ENCODE peak calls at places on chromosomes 1 and 21, in eight cellular contexts. X is left lung, V is Calu3, U is epithelial cell of esophagus, H is lower leg skin, Y is lung, G is thoracic aorta, B is breast epithelium. W is an unnamed sample.

GRCh38 chr1:162916821-162917613 is 56.0 kb upstream of the CCDC190 start:
- DNase-seq in X (no peak), V (no peak), U (no peak), H (no peak), Y (no peak), G (no peak), B (no peak), W (no peak)

GRCh38 chr1:222053790-222054294 is 312.0 kb upstream of the DUSP10 start:
- DNase-seq in X (no peak), V (no peak), U (no peak), H (no peak), Y (no peak), G (no peak), B (no peak), W (no peak)

GRCh38 chr1:117886101-117886795 is 43.2 kb downstream of the GDAP2 start:
- DNase-seq in X (no peak), V (no peak), U (peak), H (no peak), Y (no peak), G (no peak), B (no peak), W (no peak)

GRCh38 chr1:116433283-116434257 is 60.5 kb downstream of the ATP1A1 start:
- DNase-seq in X (no peak), V (peak), U (peak), H (no peak), Y (no peak), G (no peak), B (no peak), W (no peak)

GRCh38 chr1:154534263-154534844 is 24.1 kb downstream of the UBE2Q1 start:
- DNase-seq in X (no peak), V (peak), U (peak), H (no peak), Y (no peak), G (no peak), B (no peak), W (no peak)

GRCh38 chr1:175497501-175497900 is 245.9 kb downstream of the TNR start:
- DNase-seq in X (no peak), V (no peak), U (no peak), H (no peak), Y (no peak), G (no peak), B (no peak), W (no peak)

GRCh38 chr21:36806103-36806502 is 107.2 kb downstream of the SIM2 start:
- DNase-seq in X (no peak), V (no peak), U (no peak), H (no peak), Y (no peak), G (no peak), B (no peak), W (no peak)

GRCh38 chr1:24921938-24922662 is 8.0 kb downstream of the RUNX3 start:
- DNase-seq in X (no peak), V (no peak), U (no peak), H (no peak), Y (no peak), G (no peak), B (no peak), W (no peak)

GRCh38 chr1:7470904-7471638 is 300.0 kb upstream of the VAMP3 start:
- DNase-seq in X (peak), V (peak), U (peak), H (peak), Y (peak), G (peak), B (peak), W (no peak)

GRCh38 chr1:37455516-37455915 is 18.9 kb upstream of the ZC3H12A start:
- DNase-seq in X (no peak), V (no peak), U (no peak), H (no peak), Y (no peak), G (no peak), B (no peak), W (no peak)

GRCh38 chr21:15455819-15456462 is 273.8 kb upstream of the USP25 start:
- DNase-seq in X (peak), V (no peak), U (no peak), H (no peak), Y (no peak), G (no peak), B (no peak), W (no peak)

GRCh38 chr1:69258842-69259241 is 308.9 kb upstream of the LRRC7 start:
- DNase-seq in X (no peak), V (no peak), U (no peak), H (no peak), Y (no peak), G (no peak), B (no peak), W (no peak)

GRCh38 chr1:155183775-155184221 is 10.1 kb downstream of the TRIM46 start:
- DNase-seq in X (no peak), V (no peak), U (no peak), H (no peak), Y (no peak), G (no peak), B (no peak), W (no peak)

GRCh38 chr1:150558761-150559626 is 9.8 kb downstream of the ADAMTSL4 start:
- DNase-seq in X (peak), V (no peak), U (no peak), H (no peak), Y (no peak), G (no peak), B (no peak), W (no peak)

GRCh38 chr1:154788241-154788870 is 81.7 kb downstream of the KCNN3 start:
- DNase-seq in X (no peak), V (no peak), U (no peak), H (no peak), Y (no peak), G (no peak), B (no peak), W (no peak)

GRCh38 chr1:157992031-157992568 is 1.3 kb upstream of the KIRREL1 start:
- DNase-seq in X (no peak), V (peak), U (peak), H (peak), Y (peak), G (no peak), B (no peak), W (peak)

GRCh38 chr1:101139130-101139529 is 97.7 kb upstream of the S1PR1 start:
- DNase-seq in X (no peak), V (no peak), U (no peak), H (no peak), Y (no peak), G (no peak), B (no peak), W (no peak)

GRCh38 chr21:25903599-25903998 is 168.8 kb downstream of the GABPA start:
- DNase-seq in X (no peak), V (no peak), U (no peak), H (no peak), Y (no peak), G (no peak), B (no peak), W (no peak)

GRCh38 chr1:188128761-188129160 is 1300.0 kb downstream of the PLA2G4A start:
- DNase-seq in X (no peak), V (no peak), U (peak), H (no peak), Y (no peak), G (no peak), B (no peak), W (no peak)

GRCh38 chr1:41618066-41618825 is 133.8 kb upstream of the EDN2 start:
- DNase-seq in X (peak), V (peak), U (peak), H (peak), Y (peak), G (no peak), B (peak), W (no peak)

GRCh38 chr1:7579016-7579415 is 192.1 kb upstream of the VAMP3 start:
- DNase-seq in X (peak), V (no peak), U (no peak), H (no peak), Y (no peak), G (no peak), B (peak), W (no peak)

GRCh38 chr1:35202048-35202719 is 9.2 kb upstream of the SFPQ start:
- DNase-seq in X (no peak), V (peak), U (peak), H (peak), Y (peak), G (peak), B (peak), W (peak)

GRCh38 chr1:213418268-213419068 is 367.4 kb downstream of the RPS6KC1 start:
- DNase-seq in X (no peak), V (no peak), U (no peak), H (no peak), Y (no peak), G (no peak), B (no peak), W (no peak)

GRCh38 chr1:84724128-84724860 is 34.0 kb upstream of the SSX2IP start:
- DNase-seq in X (peak), V (no peak), U (no peak), H (no peak), Y (no peak), G (no peak), B (no peak), W (no peak)

GRCh38 chr1:147700042-147700711 is 29.9 kb upstream of the ACP6 start:
- DNase-seq in X (no peak), V (peak), U (peak), H (peak), Y (peak), G (no peak), B (no peak), W (peak)

GRCh38 chr1:47993881-47994625 is 3.1 kb downstream of the TRABD2B start:
- DNase-seq in X (peak), V (no peak), U (no peak), H (no peak), Y (no peak), G (no peak), B (no peak), W (no peak)

GRCh38 chr1:14113841-14114567 is 414.0 kb downstream of the PRDM2 start:
- DNase-seq in X (no peak), V (no peak), U (peak), H (no peak), Y (peak), G (no peak), B (peak), W (peak)

GRCh38 chr1:192609110-192610079 is 26.6 kb upstream of the RGS13 start:
- DNase-seq in X (peak), V (no peak), U (no peak), H (peak), Y (peak), G (peak), B (no peak), W (no peak)

GRCh38 chr1:192615055-192615454 is 20.9 kb upstream of the RGS13 start:
- DNase-seq in X (no peak), V (no peak), U (no peak), H (no peak), Y (no peak), G (no peak), B (no peak), W (no peak)

GRCh38 chr1:192608671-192609070 is 27.3 kb upstream of the RGS13 start:
- DNase-seq in X (no peak), V (no peak), U (no peak), H (no peak), Y (no peak), G (no peak), B (no peak), W (no peak)

GRCh38 chr1:192607836-192608235 is 28.1 kb upstream of the RGS13 start:
- DNase-seq in X (no peak), V (no peak), U (no peak), H (no peak), Y (no peak), G (no peak), B (no peak), W (no peak)

DNA sequence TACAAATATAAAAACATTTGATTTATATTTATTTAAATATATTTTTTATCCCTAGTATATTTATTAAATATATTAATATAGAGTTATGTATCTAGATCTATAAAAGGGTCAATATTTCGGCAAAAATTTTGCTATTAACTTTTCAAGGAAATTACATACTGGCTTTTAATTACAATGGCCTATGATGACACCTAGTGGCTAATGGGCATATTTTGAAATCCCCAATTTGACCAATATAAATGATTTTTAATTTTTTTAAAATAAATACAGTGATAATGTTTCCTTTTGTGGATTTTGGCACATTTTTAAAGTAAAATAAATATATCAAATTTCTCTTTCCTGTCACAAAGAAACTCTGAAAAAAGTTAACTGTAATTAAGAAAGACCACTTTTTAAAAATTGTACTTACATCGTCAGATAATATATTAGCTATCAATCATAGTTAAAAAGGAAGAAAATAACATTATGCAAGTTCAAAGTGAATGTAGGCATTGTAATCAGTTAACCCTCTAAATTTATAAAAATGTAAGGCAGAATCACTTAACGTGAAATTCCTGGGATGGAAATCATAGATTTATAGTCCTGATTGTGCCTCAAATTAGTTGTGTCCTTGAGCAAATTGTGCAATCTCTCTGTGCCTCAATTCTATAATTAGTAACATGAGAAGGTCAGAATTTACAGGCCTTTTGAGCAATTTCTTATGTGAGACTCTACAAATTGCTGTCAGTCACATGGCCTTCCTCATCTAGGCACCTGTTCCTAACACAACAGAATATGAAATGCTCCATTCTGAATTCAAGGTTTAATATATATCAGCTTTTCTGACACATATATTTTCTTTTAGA is 25.6 kb upstream of the RGS13 start:
- DNase-seq in X (no peak), V (no peak), U (peak), H (no peak), Y (no peak), G (no peak), B (no peak), W (no peak)
- TF ChIP-seq CTCF in X (peak), V (peak), U (peak), H (no peak), Y (peak), G (peak), B (peak), W (peak)

DNA sequence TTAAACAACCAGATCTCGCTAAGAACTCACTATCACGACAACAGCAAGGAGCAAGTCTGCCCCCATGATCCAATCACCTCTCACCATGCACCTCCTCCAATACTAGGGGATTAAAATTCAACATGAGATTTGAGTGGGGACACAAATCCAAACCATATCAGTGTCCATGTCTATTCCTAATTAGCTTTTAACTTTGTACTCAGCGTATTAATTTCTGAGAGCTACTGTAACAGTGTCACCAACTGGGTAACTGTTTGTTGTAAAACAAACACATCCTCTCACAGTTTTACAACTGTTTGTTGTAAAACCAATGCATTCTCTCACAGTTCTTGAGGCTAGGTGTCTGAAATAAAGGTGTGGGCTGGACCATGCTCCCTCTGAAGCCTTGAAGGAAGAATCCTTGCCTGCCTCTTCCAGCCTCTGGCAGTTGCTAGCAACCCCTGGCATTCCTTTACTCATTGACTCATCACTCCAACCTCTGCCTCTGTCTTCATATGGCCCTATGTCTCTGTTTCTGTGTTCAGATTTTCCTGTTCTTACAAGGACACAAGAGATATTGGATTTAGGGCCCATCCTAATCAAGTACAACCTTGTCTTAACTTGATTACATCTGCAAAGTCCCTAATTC is 121.2 kb downstream of the LTN1 start:
- DNase-seq in X (no peak), V (no peak), U (peak), H (no peak), Y (no peak), G (no peak), B (no peak), W (no peak)
- TF ChIP-seq CTCF in X (no peak), V (no peak), U (no peak), H (no peak), Y (no peak), G (no peak), B (no peak), W (no peak)

GRCh38 chr1:192550922-192551534 is 24.5 kb upstream of the RGS1 start:
- DNase-seq in X (no peak), V (no peak), U (peak), H (no peak), Y (no peak), G (no peak), B (no peak), W (no peak)
- TF ChIP-seq CTCF in X (no peak), V (no peak), U (no peak), H (no peak), Y (no peak), G (no peak), B (no peak), W (no peak)

GRCh38 chr1:12438349-12438924 is 179.6 kb downstream of the DHRS3 start:
- DNase-seq in X (no peak), V (no peak), U (peak), H (no peak), Y (no peak), G (no peak), B (no peak), W (no peak)
- TF ChIP-seq CTCF in X (no peak), V (no peak), U (no peak), H (no peak), Y (no peak), G (no peak), B (no peak), W (no peak)

W was measured in neural crest cell.